ENCODE peak calls at places on chromosomes 5 and 9, in eight cellular contexts. D is body of pancreas; K is colonic mucosa; P is heart right ventricle; E is tibial nerve; R is CD8-positive, alpha-beta T cell; Y is psoas muscle; C is OCI-LY7. Q is an unnamed sample.

GRCh38 chr9:79220246-79220645 is 351.5 kb upstream of the TLE4 start:
- DNase-seq in D (no peak), K (no peak), P (no peak), E (no peak), R (no peak), Y (no peak), C (no peak), Q (no peak)

GRCh38 chr5:163658702-163659567 is 153.5 kb downstream of the MAT2B start:
- DNase-seq in D (no peak), K (no peak), P (no peak), E (no peak), R (no peak), Y (no peak), C (no peak), Q (no peak)

GRCh38 chr5:53350991-53351770 is 129.2 kb upstream of the FST start:
- DNase-seq in D (no peak), K (no peak), P (no peak), E (no peak), R (no peak), Y (no peak), C (no peak), Q (no peak)

GRCh38 chr5:10695055-10695649 is 65.9 kb downstream of the DAP start:
- DNase-seq in D (peak; percentile 88), K (peak; percentile 67), P (peak; percentile 71), E (peak; percentile 58), R (no peak), Y (peak; percentile 62), C (peak; percentile 74), Q (peak; percentile 68)

GRCh38 chr9:91006046-91006445 is 204.4 kb downstream of the SYK start:
- DNase-seq in D (no peak), K (no peak), P (no peak), E (no peak), R (no peak), Y (no peak), C (no peak), Q (no peak)

GRCh38 chr5:137607771-137608170 is 108.6 kb upstream of the SPOCK1 start:
- DNase-seq in D (no peak), K (no peak), P (no peak), E (no peak), R (no peak), Y (no peak), C (no peak), Q (no peak)

GRCh38 chr9:133440884-133441283 is 18.7 kb downstream of the ADAMTS13 start:
- DNase-seq in D (no peak), K (no peak), P (no peak), E (no peak), R (no peak), Y (no peak), C (no peak), Q (no peak)

GRCh38 chr9:75101004-75101601 is 12.8 kb downstream of the OSTF1 start:
- DNase-seq in D (no peak), K (no peak), P (no peak), E (no peak), R (no peak), Y (no peak), C (no peak), Q (no peak)

GRCh38 chr5:148446591-148446990 is 62.8 kb downstream of the FBXO38 start:
- DNase-seq in D (no peak), K (no peak), P (no peak), E (no peak), R (no peak), Y (no peak), C (no peak), Q (no peak)

GRCh38 chr9:68640421-68641089 is 64.5 kb upstream of the PIP5K1B start:
- DNase-seq in D (no peak), K (no peak), P (no peak), E (no peak), R (no peak), Y (no peak), C (peak; percentile 97), Q (no peak)

GRCh38 chr9:74951107-74951720 is 1.5 kb downstream of the C9orf40 start:
- DNase-seq in D (no peak), K (peak; percentile 23), P (no peak), E (no peak), R (no peak), Y (no peak), C (no peak), Q (no peak)

GRCh38 chr9:33151007-33151557 is 16.1 kb downstream of the B4GALT1 start:
- DNase-seq in D (peak; percentile 62), K (peak; percentile 65), P (peak; percentile 70), E (peak; percentile 40), R (peak; percentile 38), Y (no peak), C (no peak), Q (peak; percentile 77)

GRCh38 chr5:15452780-15453179 is 47.2 kb upstream of the FBXL7 start:
- DNase-seq in D (no peak), K (no peak), P (no peak), E (no peak), R (no peak), Y (no peak), C (no peak), Q (no peak)

GRCh38 chr5:166803058-166803457 is 1488.4 kb upstream of the WWC1 start:
- DNase-seq in D (no peak), K (no peak), P (no peak), E (no peak), R (no peak), Y (no peak), C (no peak), Q (no peak)

GRCh38 chr9:71737455-71737854 is 30.9 kb downstream of the CEMIP2 start:
- DNase-seq in D (peak; percentile 59), K (peak; percentile 45), P (no peak), E (no peak), R (no peak), Y (no peak), C (no peak), Q (no peak)

GRCh38 chr5:172766287-172767104 is 4.5 kb downstream of the DUSP1 start:
- DNase-seq in D (peak; percentile 86), K (no peak), P (peak; percentile 87), E (peak; percentile 89), R (no peak), Y (peak; percentile 83), C (no peak), Q (peak; percentile 89)

GRCh38 chr5:15695171-15695676 is 195.2 kb downstream of the FBXL7 start:
- DNase-seq in D (no peak), K (no peak), P (no peak), E (no peak), R (no peak), Y (no peak), C (no peak), Q (no peak)

GRCh38 chr5:143207563-143208364 is 195.7 kb downstream of the NR3C1 start:
- DNase-seq in D (no peak), K (no peak), P (no peak), E (no peak), R (no peak), Y (no peak), C (no peak), Q (no peak)

GRCh38 chr5:41787257-41787656 is 83.0 kb downstream of the OXCT1 start:
- DNase-seq in D (no peak), K (no peak), P (no peak), E (no peak), R (no peak), Y (no peak), C (peak; percentile 1), Q (no peak)

GRCh38 chr5:169876376-169876775 is 103.9 kb downstream of the INSYN2B start:
- DNase-seq in D (no peak), K (no peak), P (no peak), E (no peak), R (no peak), Y (no peak), C (no peak), Q (no peak)

GRCh38 chr5:68033961-68034581 is 181.5 kb upstream of the PIK3R1 start:
- DNase-seq in D (peak; percentile 74), K (peak; percentile 61), P (peak; percentile 16), E (peak; percentile 44), R (no peak), Y (no peak), C (no peak), Q (peak; percentile 52)

GRCh38 chr9:133131506-133131905 is 10.5 kb upstream of the RALGDS start:
- DNase-seq in D (no peak), K (no peak), P (no peak), E (no peak), R (no peak), Y (no peak), C (no peak), Q (no peak)

GRCh38 chr5:9831823-9832222 is 201.7 kb upstream of the TAS2R1 start:
- DNase-seq in D (no peak), K (no peak), P (no peak), E (no peak), R (no peak), Y (no peak), C (no peak), Q (no peak)

GRCh38 chr9:124780060-124780756 is 3.3 kb downstream of the OLFML2A start:
- DNase-seq in D (no peak), K (peak; percentile 18), P (no peak), E (no peak), R (no peak), Y (no peak), C (no peak), Q (no peak)

GRCh38 chr5:123083298-123083697 is 5.7 kb upstream of the PRDM6 start:
- DNase-seq in D (no peak), K (no peak), P (no peak), E (no peak), R (no peak), Y (no peak), C (no peak), Q (no peak)

GRCh38 chr9:100352201-100352726 is 478 bp downstream of the TEX10 start:
- DNase-seq in D (peak; percentile 17), K (peak; percentile 41), P (peak; percentile 9), E (peak; percentile 15), R (peak; percentile 59), Y (peak; percentile 33), C (peak; percentile 59), Q (peak; percentile 32)
- H3K27ac ChIP-seq in D (peak overlapping the region; percentile 82), K (peak overlapping the region; percentile 71), P (peak overlapping the region; percentile 73), E (peak overlapping the region; percentile 89), R (peak overlapping the region; percentile 68), Y (peak overlapping the region; percentile 87), C (peak overlapping the region; percentile 69), Q (peak overlapping the region; percentile 4)

DNA sequence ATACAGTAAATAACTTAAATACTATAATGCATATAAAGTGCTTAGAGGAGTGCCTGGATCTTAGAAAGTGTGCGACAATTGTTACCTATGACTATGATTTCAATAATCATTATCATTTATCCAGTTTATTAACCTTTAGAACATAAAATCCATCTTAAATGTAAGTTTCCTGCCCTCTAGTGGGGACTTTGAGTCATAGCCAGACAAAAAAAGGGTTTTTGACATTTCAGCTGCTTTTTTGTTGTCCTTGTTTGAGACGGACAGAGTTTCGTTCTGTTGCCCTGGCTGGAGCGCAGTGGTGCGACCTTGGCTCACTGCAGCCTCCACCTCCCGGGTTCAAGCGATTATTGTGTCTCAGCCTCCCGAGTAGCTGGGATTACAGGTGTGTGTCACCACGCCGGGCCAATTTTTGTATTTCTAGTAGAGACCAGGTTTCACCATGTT is 9.7 kb upstream of the C9orf152 start:
- DNase-seq in D (no peak), K (no peak), P (no peak), E (peak; percentile 22), R (no peak), Y (no peak), C (peak; percentile 69), Q (no peak)
- H3K4me3 ChIP-seq in D (no peak overlapping the region), K (no peak overlapping the region), P (no peak overlapping the region), E (no peak overlapping the region), R (no peak overlapping the region), Y (no peak overlapping the region), C (no peak overlapping the region), Q (no peak overlapping the region)

GRCh38 chr9:95736370-95736769 is 139.1 kb upstream of the ERCC6L2 start:
- DNase-seq in D (no peak), K (no peak), P (no peak), E (no peak), R (no peak), Y (no peak), C (peak; percentile 9), Q (no peak)
- H3K4me1 ChIP-seq in D (no peaks in the 10 kb centered on the region), K (peaks cover 15% of the 10 kb centered on the region), P (no peaks in the 10 kb centered on the region), E (peaks cover 4% of the 10 kb centered on the region), R (peaks cover 18% of the 10 kb centered on the region), Y (no peaks in the 10 kb centered on the region), C (no peaks in the 10 kb centered on the region), Q (no peaks in the 10 kb centered on the region)

GRCh38 chr5:61631438-61631941 is 299.4 kb downstream of the ZSWIM6 start:
- DNase-seq in D (peak; percentile 52), K (no peak), P (peak; percentile 52), E (peak; percentile 39), R (no peak), Y (peak; percentile 47), C (no peak), Q (peak; percentile 84)
- H3K27ac ChIP-seq in D (peak overlapping the region; percentile 65), K (no peak overlapping the region), P (peak overlapping the region; percentile 67), E (peak overlapping the region; percentile 51), R (no peak overlapping the region), Y (no peak overlapping the region), C (no peak overlapping the region), Q (peak overlapping the region; percentile 69)